ENCODE peak calls at places on chromosome 12, in four cellular contexts. X is heart left ventricle, L is AG04450, H is transverse colon. M is an unnamed sample.

GRCh38 chr12:117622087-117622486 is 260.7 kb upstream of the NOS1 start:
- DNase-seq in L (no peak), X (no peak), H (no peak), M (no peak)

GRCh38 chr12:43805149-43805856 is 814 bp downstream of the TWF1 start:
- DNase-seq in X (no peak), L (no peak), H (no peak), M (no peak)

GRCh38 chr12:56590237-56590830 is 39.8 kb downstream of the BAZ2A start:
- DNase-seq in L (no peak), H (no peak), X (no peak), M (no peak)

GRCh38 chr12:14325716-14326343 is 39.7 kb upstream of the ATF7IP start:
- DNase-seq in X (no peak), H (no peak), L (no peak), M (no peak)

GRCh38 chr12:96094201-96094600 is 58.8 kb upstream of the LTA4H start:
- DNase-seq in X (peak; percentile 32), L (no peak), H (no peak), M (no peak)

GRCh38 chr12:125014526-125014925 is 21.1 kb downstream of the BRI3BP start:
- DNase-seq in X (no peak), L (no peak), H (no peak), M (no peak)

GRCh38 chr12:114443607-114444421 is 37.9 kb upstream of the TBX5 start:
- DNase-seq in X (peak; percentile 49), H (no peak), L (no peak), M (no peak)

GRCh38 chr12:67716817-67717216 is 68.3 kb downstream of the DYRK2 start:
- DNase-seq in X (no peak), H (no peak), L (no peak), M (no peak)

GRCh38 chr12:130075497-130076076 is 86.7 kb upstream of the FZD10 start:
- DNase-seq in H (no peak), X (no peak), L (no peak), M (no peak)

GRCh38 chr12:124786065-124786964 is 77.3 kb downstream of the SCARB1 start:
- DNase-seq in H (peak; percentile 53), L (peak; percentile 76), X (peak; percentile 90), M (no peak)

GRCh38 chr12:54300732-54301427 is at the start of gene NFE2:
- DNase-seq in H (peak; percentile 54), L (peak; percentile 51), X (peak; percentile 49), M (no peak)

GRCh38 chr12:6935551-6936377 is 7.9 kb upstream of the RNU7-1 start:
- DNase-seq in L (no peak), H (no peak), X (no peak), M (no peak)

GRCh38 chr12:11927311-11927935 is 143.3 kb upstream of the BCL2L14 start:
- DNase-seq in L (no peak), H (no peak), X (no peak), M (no peak)

GRCh38 chr12:114690267-114691135 is 6.5 kb upstream of the TBX3 start:
- DNase-seq in X (no peak), L (no peak), H (no peak), M (no peak)

GRCh38 chr12:100661300-100661951 is 87.9 kb downstream of the GAS2L3 start:
- DNase-seq in L (no peak), H (no peak), X (no peak), M (no peak)

GRCh38 chr12:127147724-127148123 is 1119.2 kb upstream of the TMEM132C start:
- DNase-seq in L (no peak), X (no peak), H (no peak), M (no peak)

GRCh38 chr12:116790066-116790465 is 52.0 kb downstream of the RNFT2 start:
- DNase-seq in L (no peak), H (no peak), X (no peak), M (no peak)

GRCh38 chr12:108839011-108839889 is 18.1 kb downstream of the SSH1 start:
- DNase-seq in H (no peak), L (no peak), X (peak; percentile 64), M (no peak)

GRCh38 chr12:52246720-52247621 is 13.9 kb downstream of the KRT7 start:
- DNase-seq in L (no peak), X (no peak), H (no peak), M (no peak)

GRCh38 chr12:44088647-44089046 is 252.8 kb downstream of the TMEM117 start:
- DNase-seq in X (no peak), H (no peak), L (no peak), M (no peak)

GRCh38 chr12:47954058-47954457 is 9.3 kb upstream of the TMEM106C start:
- DNase-seq in X (no peak), H (peak; percentile 46), L (no peak), M (no peak)

GRCh38 chr12:106861984-106862894 is 87.8 kb downstream of the RIC8B start:
- DNase-seq in H (no peak), L (peak; percentile 47), X (no peak), M (no peak)

GRCh38 chr12:84079621-84080020 is 833.0 kb downstream of the SLC6A15 start:
- DNase-seq in L (no peak), X (no peak), H (no peak), M (no peak)

GRCh38 chr12:122265433-122265832 is 861 bp downstream of the VPS33A start:
- DNase-seq in L (no peak), X (no peak), H (no peak), M (no peak)

GRCh38 chr12:113222730-113223531 is 1.7 kb downstream of the TPCN1 start:
- DNase-seq in X (peak; percentile 83), H (peak; percentile 84), L (peak; percentile 77), M (no peak)

GRCh38 chr12:4530982-4531586 is 7.6 kb upstream of the RAD51AP1 start:
- DNase-seq in X (no peak), L (no peak), H (no peak), M (no peak)

GRCh38 chr12:3199551-3200031 is 122.4 kb downstream of the TSPAN9 start:
- DNase-seq in H (no peak), X (peak; percentile 58), L (no peak), M (no peak)

GRCh38 chr12:13075786-13076570 is 27.5 kb downstream of the GSG1 start:
- DNase-seq in X (no peak), H (no peak), L (no peak), M (no peak)

GRCh38 chr12:8658361-8658760 is 4.3 kb downstream of the MFAP5 start:
- DNase-seq in L (no peak), H (no peak), X (no peak), M (no peak)

GRCh38 chr12:71958993-71959588 is 20.4 kb downstream of the TPH2 start:
- DNase-seq in L (no peak), X (no peak), H (no peak), M (no peak)
- H3K27ac ChIP-seq in L (peak overlapping the region; percentile 84), X (no peak overlapping the region), H (no peak overlapping the region), M (no peak overlapping the region)

DNA sequence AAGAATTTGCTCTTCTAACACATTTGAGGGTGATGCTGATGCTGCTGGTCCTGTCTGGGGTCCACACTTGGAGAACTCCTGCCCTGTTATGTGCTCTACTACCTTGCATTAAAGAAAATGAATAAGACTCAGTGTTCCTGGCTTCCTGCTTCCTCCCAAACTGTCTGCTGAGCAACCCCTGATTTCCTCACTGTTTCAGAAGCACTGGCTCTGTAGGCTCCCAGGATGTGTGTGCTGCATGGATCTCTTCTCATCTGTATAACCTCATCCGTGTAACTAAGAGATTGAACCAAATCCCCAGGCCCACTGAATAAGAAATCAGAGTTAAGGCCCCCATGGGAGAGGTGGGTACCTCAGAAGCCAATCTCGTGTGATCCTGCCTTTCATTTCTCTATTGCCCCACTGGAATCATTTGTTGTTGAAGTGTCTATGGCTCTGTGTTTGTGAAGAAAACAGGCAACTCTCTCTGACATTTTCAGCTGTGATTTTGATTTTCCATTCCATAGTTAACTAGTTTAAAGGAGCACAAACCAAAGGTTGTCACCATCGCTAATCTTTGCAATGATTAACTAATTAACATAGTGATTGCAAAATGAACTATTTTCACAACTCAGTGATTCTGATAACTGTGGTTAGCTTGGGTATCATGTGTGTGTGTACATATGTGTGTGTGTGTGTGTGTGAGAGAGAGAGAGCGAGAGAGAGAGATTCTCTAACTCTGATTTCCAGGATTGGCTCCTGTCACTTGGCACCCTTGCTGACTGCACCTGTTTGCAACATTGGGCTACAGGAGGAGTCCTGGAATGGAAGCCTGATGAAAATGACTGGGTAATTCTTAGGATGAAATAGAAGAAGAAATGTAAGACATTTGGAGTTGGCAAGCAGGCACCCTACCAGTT is 196.2 kb downstream of the SLC38A4 start:
- DNase-seq in X (no peak), L (no peak), H (no peak), M (no peak)
- H3K27ac ChIP-seq in X (no peak overlapping the region), L (no peak overlapping the region), H (no peak overlapping the region), M (no peak overlapping the region)

GRCh38 chr12:110501722-110502448 is at the start of the genes RAD9B and VPS29:
- DNase-seq in X (peak; percentile 99), H (peak; percentile 99), L (peak; percentile 95), M (peak; percentile 99)
- H3K27ac ChIP-seq in X (peak within 1 kb of the TSS; percentile 83), H (peak within 1 kb of the TSS; percentile 92), L (peak within 1 kb of the TSS; percentile 77), M (peak within 1 kb of the TSS; percentile 86)

GRCh38 chr12:26783791-26784379 is 49.1 kb downstream of the ITPR2 start:
- DNase-seq in L (no peak), H (no peak), X (no peak), M (no peak)

GRCh38 chr12:26789731-26790644 is 43.0 kb downstream of the ITPR2 start:
- DNase-seq in X (no peak), L (no peak), H (peak; percentile 18), M (no peak)

GRCh38 chr12:26787125-26787495 is 45.9 kb downstream of the ITPR2 start:
- DNase-seq in X (peak; percentile 29), L (no peak), H (no peak), M (no peak)

GRCh38 chr12:26783133-26783531 is 49.9 kb downstream of the ITPR2 start:
- DNase-seq in H (no peak), X (no peak), L (no peak), M (no peak)

GRCh38 chr12:26786491-26787124 is 46.4 kb downstream of the ITPR2 start:
- DNase-seq in L (no peak), X (no peak), H (no peak), M (no peak)
- H3K27ac ChIP-seq in L (peak overlapping the region; percentile 47), X (peak overlapping the region; percentile 29), H (peak overlapping the region; percentile 56), M (no peak overlapping the region)

DNA sequence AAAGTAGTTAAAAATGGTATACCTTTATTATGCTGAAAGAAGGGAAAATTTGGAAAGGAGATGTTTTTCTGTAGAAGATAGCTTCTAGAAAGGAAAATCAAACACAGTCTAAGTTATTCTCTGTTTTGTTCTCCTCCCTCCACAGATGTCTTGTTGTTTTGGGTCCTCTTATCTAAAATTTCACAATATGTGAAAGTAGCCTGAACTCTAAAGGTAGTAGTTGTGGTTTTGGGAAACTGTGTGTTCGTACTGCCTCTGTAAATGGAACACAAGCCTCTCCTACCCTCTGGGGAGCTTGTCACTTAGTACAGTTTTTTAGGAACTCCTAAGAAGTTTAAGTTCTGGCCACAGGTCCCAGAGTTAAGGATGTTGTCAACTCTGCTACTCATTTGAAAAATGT is 112.6 kb downstream of the CRADD start:
- DNase-seq in L (no peak), H (no peak), X (no peak), M (no peak)
- H3K27ac ChIP-seq in L (no peak overlapping the region), H (no peak overlapping the region), X (no peak overlapping the region), M (no peak overlapping the region)

GRCh38 chr12:111074559-111074958 is 154.2 kb upstream of the MYL2 start:
- DNase-seq in X (no peak), L (no peak), H (no peak), M (no peak)

GRCh38 chr12:111076199-111076598 is 155.8 kb upstream of the MYL2 start:
- DNase-seq in X (no peak), L (no peak), H (no peak), M (no peak)

GRCh38 chr12:111074965-111075364 is 154.6 kb upstream of the MYL2 start:
- DNase-seq in X (no peak), H (no peak), L (no peak), M (no peak)

GRCh38 chr12:111076611-111077451 is 156.5 kb upstream of the MYL2 start:
- DNase-seq in H (no peak), X (no peak), L (no peak), M (no peak)

GRCh38 chr12:111078731-111079130 is 158.4 kb upstream of the MYL2 start:
- DNase-seq in L (no peak), H (no peak), X (no peak), M (no peak)
- H3K27ac ChIP-seq in L (no peak overlapping the region), H (no peak overlapping the region), X (no peak overlapping the region), M (no peak overlapping the region)